ENCODE peak calls at places on chromosome 11, in four cellular contexts. M is HCT116, N is K562, E is HepG2. R is an unnamed sample.

GRCh38 chr11:112977620-112978212 is 16.5 kb downstream of the NCAM1 start:
- DNase-seq in E (no peak), N (no peak), M (no peak), R (no peak)

GRCh38 chr11:64885367-64886286 is 7.2 kb upstream of the EHD1 start:
- DNase-seq in M (no peak), N (peak; percentile 58), E (peak; percentile 82), R (no peak)

GRCh38 chr11:96426356-96427103 is 36.7 kb downstream of the JRKL start:
- DNase-seq in N (peak; percentile 43), E (peak; percentile 27), M (peak; percentile 19), R (peak; percentile 30)

GRCh38 chr11:27694992-27695391 is 5.3 kb downstream of the BDNF start:
- DNase-seq in N (no peak), E (no peak), M (no peak), R (no peak)

GRCh38 chr11:31818874-31819331 is 7.8 kb upstream of the PAX6 start:
- DNase-seq in N (no peak), E (no peak), M (no peak), R (no peak)

GRCh38 chr11:26987205-26987604 is 6.7 kb upstream of the FIBIN start:
- DNase-seq in M (no peak), E (no peak), N (no peak), R (no peak)

GRCh38 chr11:94519478-94520084 is 7.3 kb downstream of the C11orf97 start:
- DNase-seq in E (no peak), M (peak; percentile 19), N (peak; percentile 13), R (no peak)

GRCh38 chr11:99934008-99934407 is 753.1 kb upstream of the ARHGAP42 start:
- DNase-seq in N (no peak), E (no peak), M (no peak), R (no peak)

GRCh38 chr11:36258730-36259360 is 30.4 kb downstream of the COMMD9 start:
- DNase-seq in E (peak; percentile 29), M (peak; percentile 36), N (peak; percentile 27), R (peak; percentile 27)

GRCh38 chr11:125943661-125944349 is 2.0 kb upstream of the VSIG10L2 start:
- DNase-seq in N (no peak), E (no peak), M (no peak), R (no peak)

GRCh38 chr11:81359476-81359875 is 1374.2 kb downstream of the FAM181B start:
- DNase-seq in E (no peak), N (no peak), M (no peak), R (no peak)

GRCh38 chr11:101436511-101437142 is 147.2 kb downstream of the TRPC6 start:
- DNase-seq in N (peak; percentile 21), M (peak; percentile 46), E (peak; percentile 18), R (peak; percentile 38)

GRCh38 chr11:89625171-89625570 is 84.9 kb upstream of the TRIM77 start:
- DNase-seq in N (no peak), M (no peak), E (no peak), R (no peak)

GRCh38 chr11:72229336-72229924 is 4.9 kb downstream of the INPPL1 start:
- DNase-seq in N (no peak), E (no peak), M (no peak), R (no peak)

GRCh38 chr11:80417681-80418080 is 976.9 kb upstream of the TENM4 start:
- DNase-seq in M (no peak), E (no peak), N (no peak), R (no peak)

GRCh38 chr11:35272391-35272821 is 133.4 kb downstream of the CD44 start:
- DNase-seq in N (no peak), M (no peak), E (no peak), R (no peak)

GRCh38 chr11:77361184-77361583 is 59.7 kb upstream of the GDPD4 start:
- DNase-seq in M (no peak), N (no peak), E (no peak), R (no peak)

GRCh38 chr11:104365676-104366075 is 201.7 kb upstream of the PDGFD start:
- DNase-seq in N (no peak), M (no peak), E (no peak), R (no peak)

GRCh38 chr11:127395034-127395433 is 394.5 kb upstream of the KIRREL3 start:
- DNase-seq in N (no peak), E (no peak), M (no peak), R (no peak)

GRCh38 chr11:77658213-77659013 is 20.8 kb upstream of the CLNS1A start:
- DNase-seq in E (no peak), N (peak; percentile 30), M (no peak), R (no peak)

GRCh38 chr11:27395556-27396258 is 32.7 kb upstream of the CCDC34 start:
- DNase-seq in E (peak; percentile 95), N (no peak), M (no peak), R (peak; percentile 48)

GRCh38 chr11:102489469-102490145 is 37.0 kb upstream of the TMEM123 start:
- DNase-seq in E (peak; percentile 33), M (no peak), N (no peak), R (no peak)

DNA sequence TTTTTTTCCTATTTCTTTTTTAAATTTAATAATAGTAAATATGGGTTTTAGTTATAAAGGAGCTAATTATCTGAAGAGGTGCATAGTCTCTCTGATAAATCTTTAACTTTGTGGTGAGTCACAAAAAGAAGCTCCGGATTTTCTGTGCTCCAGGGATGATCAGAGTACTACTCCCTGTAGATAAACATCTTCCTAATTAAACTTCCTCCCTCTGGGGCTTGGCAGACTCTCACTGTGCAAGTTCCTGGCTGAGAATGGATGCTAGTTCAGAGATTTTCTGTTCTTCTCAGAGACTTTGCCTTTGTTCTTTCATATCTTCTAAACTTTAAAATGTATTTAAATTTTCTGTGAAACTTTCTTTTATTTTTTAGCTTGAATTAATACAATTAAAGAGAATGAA is at the start of gene OR10G7:
- DNase-seq in E (no peak), N (no peak), M (no peak), R (no peak)
- H3K4me3 ChIP-seq in E (no peak within 1 kb of the TSS), N (no peak within 1 kb of the TSS), M (no peak within 1 kb of the TSS), R (no peak within 1 kb of the TSS)

GRCh38 chr11:67519726-67520125 is 3.5 kb downstream of the CABP2 start:
- DNase-seq in M (no peak), N (no peak), E (no peak), R (no peak)

GRCh38 chr11:67520856-67521824 is 2.1 kb downstream of the CABP2 start:
- DNase-seq in E (no peak), M (no peak), N (no peak), R (no peak)

GRCh38 chr11:67516806-67517205 is 6.4 kb downstream of the CABP2 start:
- DNase-seq in E (no peak), M (no peak), N (no peak), R (no peak)

GRCh38 chr11:67521924-67522323 is 1.3 kb downstream of the CABP2 start:
- DNase-seq in M (no peak), E (no peak), N (no peak), R (no peak)

GRCh38 chr11:67517784-67518552 is 5.3 kb downstream of the CABP2 start:
- DNase-seq in N (no peak), M (no peak), E (no peak), R (no peak)
- TF ChIP-seq TCF7L2 in N (no peak), M (no peak), E (no peak), R (no peak)

GRCh38 chr11:60378359-60378758 is at the start of gene MS4A7:
- DNase-seq in E (no peak), N (no peak), M (no peak), R (no peak)
- H3K4me3 ChIP-seq in E (no peak within 1 kb of the TSS), N (no peak within 1 kb of the TSS), M (no peak within 1 kb of the TSS), R (no peak within 1 kb of the TSS)

GRCh38 chr11:78823588-78823987 is 248.9 kb upstream of the NARS2 start:
- DNase-seq in N (no peak), E (no peak), M (no peak), R (no peak)
- TF ChIP-seq TCF7L2 in N (no peak), E (no peak), M (no peak), R (no peak)

GRCh38 chr11:117313103-117313502 is 3.0 kb downstream of the BACE1 start:
- DNase-seq in N (no peak), E (no peak), M (no peak), R (no peak)

GRCh38 chr11:117313828-117314768 is 2.0 kb downstream of the BACE1 start:
- DNase-seq in N (no peak), E (no peak), M (no peak), R (no peak)

GRCh38 chr11:117315285-117316196 is 515 bp downstream of the BACE1 start:
- DNase-seq in N (no peak), E (no peak), M (no peak), R (no peak)

GRCh38 chr11:117316197-117316961 is at the start of gene BACE1:
- DNase-seq in N (no peak), E (peak; percentile 85), M (peak; percentile 71), R (peak; percentile 46)

DNA sequence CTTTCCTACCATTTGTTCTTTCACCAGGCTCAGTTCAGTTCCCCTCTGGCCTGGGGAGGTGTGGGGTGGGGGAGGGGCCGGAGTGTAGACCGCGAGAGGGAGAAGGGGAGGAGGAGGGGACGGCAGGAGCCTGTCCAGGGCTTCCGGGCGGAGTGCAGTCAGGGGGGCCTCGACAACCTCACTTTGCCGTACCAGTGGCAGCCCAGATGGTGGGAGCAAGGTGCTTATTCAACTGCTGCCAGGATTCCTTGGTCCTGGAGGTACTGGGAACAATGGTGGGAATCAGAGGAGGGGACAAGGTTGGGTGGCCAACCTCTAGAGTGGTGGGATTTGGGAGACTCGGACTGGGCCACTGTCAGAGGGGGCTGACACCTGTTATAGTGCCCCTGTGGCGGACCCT is 1.2 kb downstream of the BACE1 start:
- DNase-seq in M (no peak), N (peak; percentile 55), E (no peak), R (no peak)
- H3K4me3 ChIP-seq in M (peak overlapping the region; percentile 65), N (no peak overlapping the region), E (peak overlapping the region; percentile 74), R (peak overlapping the region; percentile 63)

GRCh38 chr11:128474036-128474874 is 113.1 kb downstream of the ETS1 start:
- DNase-seq in N (no peak), E (no peak), M (no peak), R (no peak)

GRCh38 chr11:128478305-128478704 is 109.1 kb downstream of the ETS1 start:
- DNase-seq in E (no peak), M (no peak), N (no peak), R (no peak)

GRCh38 chr11:128476729-128477128 is 110.6 kb downstream of the ETS1 start:
- DNase-seq in E (no peak), N (no peak), M (no peak), R (no peak)

GRCh38 chr11:128477811-128478210 is 109.5 kb downstream of the ETS1 start:
- DNase-seq in E (no peak), N (no peak), M (no peak), R (no peak)

GRCh38 chr11:128476031-128476430 is 111.3 kb downstream of the ETS1 start:
- DNase-seq in N (peak; percentile 9), E (no peak), M (no peak), R (no peak)
- TF ChIP-seq TCF7L2 in N (no peak), E (no peak), M (no peak), R (no peak)

DNA sequence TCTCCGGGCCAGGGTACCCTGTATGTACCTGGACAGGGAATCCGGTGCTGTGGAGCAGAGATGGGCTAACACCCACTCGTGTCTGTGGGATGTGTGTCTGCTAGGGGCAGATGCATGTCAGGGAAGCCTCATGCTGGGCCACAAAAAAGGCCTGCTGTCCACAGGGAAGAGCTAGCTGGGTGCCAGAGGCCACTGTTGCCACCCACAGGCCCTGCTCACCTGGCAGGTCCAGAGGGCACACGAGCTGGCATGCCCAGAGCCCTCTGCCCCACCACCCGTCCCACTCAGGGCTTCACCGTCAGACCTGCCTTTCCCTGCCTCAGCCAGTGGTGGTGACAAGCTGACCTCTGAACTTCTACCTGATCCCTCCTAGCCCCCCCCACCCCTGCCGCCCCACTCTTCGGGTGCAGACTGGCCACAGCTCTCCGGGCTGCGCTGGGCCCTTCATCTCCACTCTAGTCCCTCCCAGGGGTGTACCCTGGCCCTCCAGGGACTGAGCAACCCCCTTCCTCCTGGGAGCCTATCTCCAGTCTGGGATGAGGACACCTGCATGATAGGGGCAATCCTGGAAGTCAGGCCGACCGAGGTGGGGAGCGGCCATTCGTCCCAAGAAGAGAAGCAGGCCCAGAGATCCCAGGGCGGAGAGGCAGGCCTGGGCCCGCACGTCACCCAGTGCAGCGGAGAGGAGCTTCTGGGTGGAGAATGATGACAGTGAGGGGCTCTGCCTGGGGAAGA is 1.3 kb downstream of the SLC25A22 start:
- DNase-seq in E (peak; percentile 30), M (no peak), N (peak; percentile 60), R (no peak)
- H3K4me3 ChIP-seq in E (peak overlapping the region; percentile 70), M (peak overlapping the region; percentile 92), N (peak overlapping the region; percentile 73), R (peak overlapping the region; percentile 71)